ENCODE peak calls at places on chromosome X, in four cellular contexts. One of them, this sample, is unnamed. For H3K4me1, the result is how much of the 10 kb centered on the place peaks cover.

GRCh38 chrX:69530306-69530705 is 26.2 kb downstream of the NALF2 start:
- DNase-seq in gastrocnemius medialis: no peak
- DNase-seq in transverse colon: no peak
- DNase-seq in stomach: no peak
- DNase-seq in this sample: no peak

GRCh38 chrX:16785247-16786138 is 773 bp upstream of the TXLNG start:
- DNase-seq in transverse colon: peak
- DNase-seq in gastrocnemius medialis: peak
- DNase-seq in stomach: peak
- DNase-seq in this sample: no peak

GRCh38 chrX:26845051-26845450 is 618.1 kb downstream of the PPP4R3C start:
- DNase-seq in stomach: no peak
- DNase-seq in gastrocnemius medialis: no peak
- DNase-seq in transverse colon: no peak
- DNase-seq in this sample: no peak

GRCh38 chrX:7996414-7996813 is 69.2 kb upstream of the PNPLA4 start:
- DNase-seq in stomach: peak
- DNase-seq in transverse colon: peak
- DNase-seq in gastrocnemius medialis: no peak
- DNase-seq in this sample: no peak

GRCh38 chrX:69309074-69309792 is 144.0 kb upstream of the PJA1 start:
- DNase-seq in gastrocnemius medialis: no peak
- DNase-seq in transverse colon: no peak
- DNase-seq in stomach: no peak
- DNase-seq in this sample: no peak

GRCh38 chrX:118239471-118239870 is 106.4 kb upstream of the WDR44 start:
- DNase-seq in transverse colon: no peak
- DNase-seq in gastrocnemius medialis: no peak
- DNase-seq in stomach: no peak
- DNase-seq in this sample: no peak

GRCh38 chrX:84046403-84046984 is 141.5 kb downstream of the RPS6KA6 start:
- DNase-seq in gastrocnemius medialis: no peak
- DNase-seq in stomach: peak
- DNase-seq in transverse colon: no peak
- DNase-seq in this sample: no peak

GRCh38 chrX:72107320-72107719 is 24.4 kb downstream of the RTL5 start:
- DNase-seq in transverse colon: no peak
- DNase-seq in gastrocnemius medialis: no peak
- DNase-seq in stomach: no peak
- DNase-seq in this sample: no peak

GRCh38 chrX:48474127-48474526 is 1.9 kb upstream of the FTSJ1 start:
- DNase-seq in gastrocnemius medialis: no peak
- DNase-seq in stomach: no peak
- DNase-seq in transverse colon: no peak
- DNase-seq in this sample: no peak

GRCh38 chrX:44978976-44979375 is 106.0 kb downstream of the KDM6A start:
- DNase-seq in gastrocnemius medialis: no peak
- DNase-seq in stomach: no peak
- DNase-seq in transverse colon: no peak
- DNase-seq in this sample: no peak

GRCh38 chrX:46039526-46039925 is 505.7 kb downstream of the ZNF674 start:
- DNase-seq in gastrocnemius medialis: no peak
- DNase-seq in stomach: no peak
- DNase-seq in transverse colon: no peak
- DNase-seq in this sample: no peak

GRCh38 chrX:38939067-38939466 is 137.8 kb downstream of the MID1IP1 start:
- DNase-seq in transverse colon: no peak
- DNase-seq in gastrocnemius medialis: peak
- DNase-seq in stomach: no peak
- DNase-seq in this sample: no peak

GRCh38 chrX:20968996-20969395 is 405.2 kb upstream of the CNKSR2 start:
- DNase-seq in gastrocnemius medialis: no peak
- DNase-seq in stomach: no peak
- DNase-seq in transverse colon: no peak
- DNase-seq in this sample: no peak

GRCh38 chrX:75784689-75785491 is at the start of gene MAGEE2:
- DNase-seq in transverse colon: no peak
- DNase-seq in gastrocnemius medialis: no peak
- DNase-seq in stomach: no peak
- DNase-seq in this sample: no peak

GRCh38 chrX:131548994-131549393 is 5.1 kb downstream of the OR13H1 start:
- DNase-seq in gastrocnemius medialis: no peak
- DNase-seq in transverse colon: no peak
- DNase-seq in stomach: no peak
- DNase-seq in this sample: no peak

GRCh38 chrX:103275947-103276567 is 493 bp downstream of the TCEAL5 start:
- DNase-seq in transverse colon: no peak
- DNase-seq in gastrocnemius medialis: no peak
- DNase-seq in stomach: no peak
- DNase-seq in this sample: no peak

GRCh38 chrX:151711154-151711553 is 4.7 kb upstream of the FATE1 start:
- DNase-seq in gastrocnemius medialis: no peak
- DNase-seq in transverse colon: no peak
- DNase-seq in stomach: no peak
- DNase-seq in this sample: no peak

GRCh38 chrX:110914281-110914680 is 118.7 kb upstream of the CHRDL1 start:
- DNase-seq in stomach: no peak
- DNase-seq in gastrocnemius medialis: no peak
- DNase-seq in transverse colon: no peak
- DNase-seq in this sample: no peak

GRCh38 chrX:76029385-76029784 is 143.5 kb upstream of the PBDC1 start:
- DNase-seq in gastrocnemius medialis: no peak
- DNase-seq in stomach: no peak
- DNase-seq in transverse colon: no peak
- DNase-seq in this sample: no peak

GRCh38 chrX:16479206-16479869 is 170.6 kb upstream of the S100G start:
- DNase-seq in stomach: no peak
- DNase-seq in gastrocnemius medialis: no peak
- DNase-seq in transverse colon: no peak
- DNase-seq in this sample: no peak

GRCh38 chrX:49256268-49256995 is 8.1 kb downstream of the FOXP3 start:
- DNase-seq in gastrocnemius medialis: no peak
- DNase-seq in stomach: no peak
- DNase-seq in transverse colon: no peak
- DNase-seq in this sample: no peak

GRCh38 chrX:15299945-15300851 is 15.2 kb downstream of the ASB11 start:
- DNase-seq in stomach: no peak
- DNase-seq in transverse colon: no peak
- DNase-seq in gastrocnemius medialis: no peak
- DNase-seq in this sample: no peak

GRCh38 chrX:85544609-85545008 is 165.1 kb upstream of the POF1B start:
- DNase-seq in transverse colon: no peak
- DNase-seq in stomach: no peak
- DNase-seq in gastrocnemius medialis: no peak
- DNase-seq in this sample: no peak

GRCh38 chrX:152725409-152725808 is 8.1 kb downstream of the CSAG1 start:
- DNase-seq in stomach: no peak
- DNase-seq in transverse colon: no peak
- DNase-seq in gastrocnemius medialis: no peak
- DNase-seq in this sample: no peak

GRCh38 chrX:23435575-23435974 is 100.9 kb downstream of the PTCHD1 start:
- DNase-seq in stomach: no peak
- DNase-seq in transverse colon: no peak
- DNase-seq in gastrocnemius medialis: no peak
- DNase-seq in this sample: no peak

GRCh38 chrX:152245231-152245630 is 106.9 kb upstream of the MAGEA10 start:
- DNase-seq in stomach: no peak
- DNase-seq in gastrocnemius medialis: no peak
- DNase-seq in transverse colon: no peak
- DNase-seq in this sample: no peak

DNA sequence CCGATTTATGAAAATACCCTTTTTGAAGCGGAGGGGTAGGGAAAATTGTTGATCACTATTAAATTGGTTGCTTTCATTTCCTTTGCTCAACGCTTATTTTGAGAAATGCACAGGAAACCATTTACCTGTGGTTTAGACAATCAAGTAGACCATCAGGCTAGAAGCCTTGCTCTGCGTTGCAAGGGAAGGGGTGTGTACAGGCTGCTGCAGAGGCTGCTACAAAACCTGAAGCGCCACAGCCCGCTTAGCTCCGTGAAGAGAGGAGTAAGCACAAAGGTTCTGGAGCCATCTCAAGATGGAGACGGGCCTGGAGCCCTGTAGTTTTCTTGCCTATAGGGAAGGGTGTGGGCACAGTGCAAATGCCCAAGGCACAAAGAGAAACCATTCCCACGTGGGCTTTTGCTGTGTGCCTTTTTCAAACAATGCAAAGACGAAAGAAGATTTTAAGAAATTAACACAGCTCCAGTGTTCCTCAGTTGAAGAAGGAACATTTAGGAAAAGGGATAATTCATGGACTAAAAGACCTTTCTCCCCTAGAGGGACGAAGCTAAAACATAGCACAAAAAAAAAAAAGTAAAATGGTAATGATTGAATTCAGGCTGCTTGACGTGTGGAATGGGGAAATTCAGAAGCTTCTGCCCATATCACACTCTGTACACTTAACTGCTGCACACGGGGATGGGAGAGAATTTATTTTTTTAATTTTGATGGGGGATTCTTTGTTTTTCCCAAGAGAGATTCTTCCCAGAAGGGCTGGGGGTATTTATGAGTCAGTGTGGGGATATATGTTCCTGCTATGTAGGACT is 3.5 kb downstream of the TMSB4X start:
- DNase-seq in transverse colon: peak
- DNase-seq in stomach: peak
- DNase-seq in gastrocnemius medialis: peak
- DNase-seq in this sample: peak
- TF ChIP-seq POLR2A in transverse colon: peak
- TF ChIP-seq POLR2A in stomach: no peak
- TF ChIP-seq POLR2A in gastrocnemius medialis: no peak
- TF ChIP-seq POLR2A in this sample: no peak

GRCh38 chrX:40166582-40166981 is 68.8 kb upstream of the BCOR start:
- DNase-seq in gastrocnemius medialis: no peak
- DNase-seq in stomach: no peak
- DNase-seq in transverse colon: no peak
- DNase-seq in this sample: no peak
- H3K4me1 ChIP-seq in gastrocnemius medialis: under half
- H3K4me1 ChIP-seq in stomach: under half
- H3K4me1 ChIP-seq in transverse colon: under half
- H3K4me1 ChIP-seq in this sample: under half

GRCh38 chrX:37638047-37638446 is 47.5 kb upstream of the XK start:
- DNase-seq in gastrocnemius medialis: no peak
- DNase-seq in stomach: no peak
- DNase-seq in transverse colon: no peak
- DNase-seq in this sample: no peak
- TF ChIP-seq POLR2A in gastrocnemius medialis: no peak
- TF ChIP-seq POLR2A in stomach: no peak
- TF ChIP-seq POLR2A in transverse colon: no peak
- TF ChIP-seq POLR2A in this sample: no peak

GRCh38 chrX:13090261-13091110 is 46.1 kb upstream of the FAM9C start:
- DNase-seq in transverse colon: no peak
- DNase-seq in gastrocnemius medialis: no peak
- DNase-seq in stomach: no peak
- DNase-seq in this sample: no peak
- H3K4me1 ChIP-seq in transverse colon: under half
- H3K4me1 ChIP-seq in gastrocnemius medialis: under half
- H3K4me1 ChIP-seq in stomach: under half
- H3K4me1 ChIP-seq in this sample: under half

GRCh38 chrX:136866337-136867095 is 14.0 kb downstream of the RBMX start:
- DNase-seq in gastrocnemius medialis: no peak
- DNase-seq in transverse colon: no peak
- DNase-seq in stomach: no peak
- DNase-seq in this sample: no peak

GRCh38 chrX:136867096-136867491 is 13.4 kb downstream of the RBMX start:
- DNase-seq in transverse colon: no peak
- DNase-seq in stomach: no peak
- DNase-seq in gastrocnemius medialis: no peak
- DNase-seq in this sample: no peak

GRCh38 chrX:136867518-136867917 is 13.0 kb downstream of the RBMX start:
- DNase-seq in stomach: no peak
- DNase-seq in transverse colon: no peak
- DNase-seq in gastrocnemius medialis: no peak
- DNase-seq in this sample: no peak

GRCh38 chrX:136870064-136870463 is 10.5 kb downstream of the RBMX start:
- DNase-seq in transverse colon: no peak
- DNase-seq in stomach: no peak
- DNase-seq in gastrocnemius medialis: no peak
- DNase-seq in this sample: no peak

GRCh38 chrX:136868283-136869055 is 12.1 kb downstream of the RBMX start:
- DNase-seq in gastrocnemius medialis: no peak
- DNase-seq in stomach: no peak
- DNase-seq in transverse colon: no peak
- DNase-seq in this sample: no peak
- TF ChIP-seq POLR2A in gastrocnemius medialis: no peak
- TF ChIP-seq POLR2A in stomach: no peak
- TF ChIP-seq POLR2A in transverse colon: no peak
- TF ChIP-seq POLR2A in this sample: no peak

DNA sequence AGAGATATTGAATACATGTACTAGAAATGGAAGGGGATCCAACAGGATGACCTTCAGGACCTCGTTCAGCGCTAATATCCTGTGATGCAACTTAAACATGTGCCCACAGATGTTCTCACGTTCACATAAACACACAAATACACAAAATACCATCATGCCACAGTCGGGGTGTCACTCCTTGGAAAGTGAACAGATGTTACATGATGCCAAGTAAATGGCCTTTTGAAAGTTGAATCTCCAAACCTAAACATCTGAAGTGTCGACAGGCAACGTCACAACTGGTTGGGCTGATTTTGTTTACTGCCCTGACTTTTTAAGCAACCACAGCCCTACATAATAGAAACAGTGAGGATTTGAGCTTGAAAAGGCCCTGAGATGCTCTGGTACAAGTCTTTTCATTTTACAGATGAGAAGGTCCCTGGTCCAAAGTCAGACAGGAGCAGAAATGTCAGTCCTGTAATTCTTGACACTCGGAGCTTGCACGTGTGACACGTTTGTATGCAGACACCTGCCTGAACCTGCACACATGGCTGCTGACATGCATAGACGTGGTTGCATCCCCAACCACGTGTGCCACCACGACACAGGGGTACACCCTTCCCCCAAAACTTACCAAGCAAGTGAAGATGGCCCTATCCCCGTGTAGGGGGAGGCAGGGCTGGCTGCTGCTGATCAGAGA is 23.5 kb upstream of the BCORL1 start:
- DNase-seq in transverse colon: no peak
- DNase-seq in stomach: no peak
- DNase-seq in gastrocnemius medialis: no peak
- DNase-seq in this sample: no peak
- H3K4me1 ChIP-seq in transverse colon: under half
- H3K4me1 ChIP-seq in stomach: under half
- H3K4me1 ChIP-seq in gastrocnemius medialis: under half
- H3K4me1 ChIP-seq in this sample: under half

GRCh38 chrX:29724316-29724715 is 491.0 kb upstream of the MAGEB2 start:
- DNase-seq in transverse colon: no peak
- DNase-seq in stomach: no peak
- DNase-seq in gastrocnemius medialis: no peak
- DNase-seq in this sample: no peak

GRCh38 chrX:29726811-29727210 is 488.6 kb upstream of the MAGEB2 start:
- DNase-seq in transverse colon: no peak
- DNase-seq in stomach: no peak
- DNase-seq in gastrocnemius medialis: no peak
- DNase-seq in this sample: no peak

GRCh38 chrX:29721152-29721551 is 494.2 kb upstream of the MAGEB2 start:
- DNase-seq in gastrocnemius medialis: no peak
- DNase-seq in transverse colon: no peak
- DNase-seq in stomach: no peak
- DNase-seq in this sample: no peak
- TF ChIP-seq POLR2A in gastrocnemius medialis: no peak
- TF ChIP-seq POLR2A in transverse colon: no peak
- TF ChIP-seq POLR2A in stomach: no peak
- TF ChIP-seq POLR2A in this sample: no peak